ENCODE peak calls at places on chromosomes 1 and 21, in eight cellular contexts. Y is HL-60; O is GM10248; H is activated naive CD8-positive, alpha-beta T cell treated with anti-CD3 and anti-CD28 coated beads for 36 hours; Z is type B pancreatic cell; L is HCEC 1CT; T is T-helper 2 cell; I is GM12865. M is an unnamed sample.

GRCh38 chr1:161089251-161089924 is at the start of gene NECTIN4:
- DNase-seq in O (no peak), T (no peak), L (no peak), Z (no peak), I (no peak), H (no peak), Y (no peak), M (peak; percentile 78)

GRCh38 chr21:46057111-46057709 is 40.7 kb upstream of the COL6A2 start:
- DNase-seq in H (peak; percentile 78), Y (no peak), T (no peak), I (peak; percentile 30), Z (peak; percentile 66), L (no peak), O (no peak), M (no peak)

GRCh38 chr1:51444096-51444495 is 75.0 kb downstream of the EPS15 start:
- DNase-seq in I (peak; percentile 60), H (no peak), L (no peak), Y (no peak), Z (no peak), O (no peak), T (no peak), M (no peak)

GRCh38 chr1:207845109-207845508 is 65.8 kb downstream of the CD34 start:
- DNase-seq in I (no peak), H (no peak), L (no peak), O (no peak), Z (no peak), Y (peak; percentile 47), T (no peak), M (no peak)

GRCh38 chr1:15401391-15402055 is 8.2 kb upstream of the EFHD2 start:
- DNase-seq in Z (no peak), H (no peak), T (no peak), I (no peak), L (no peak), O (no peak), Y (no peak), M (no peak)

GRCh38 chr1:100130552-100131077 is 2.1 kb downstream of the SASS6 start:
- DNase-seq in T (no peak), Z (no peak), O (no peak), Y (no peak), H (no peak), L (peak; percentile 83), I (peak; percentile 60), M (no peak)

GRCh38 chr1:92843429-92844352 is 11.9 kb downstream of the RPL5 start:
- DNase-seq in I (no peak), Y (no peak), O (no peak), Z (no peak), T (no peak), L (no peak), H (no peak), M (no peak)

GRCh38 chr21:31905444-31906400 is 32.9 kb downstream of the HUNK start:
- DNase-seq in H (no peak), O (no peak), I (no peak), L (no peak), Z (no peak), T (no peak), Y (no peak), M (no peak)

GRCh38 chr1:183206538-183207117 is 20.6 kb downstream of the LAMC2 start:
- DNase-seq in H (no peak), Z (no peak), O (no peak), Y (no peak), I (no peak), T (no peak), L (no peak), M (peak; percentile 39)

GRCh38 chr1:21605964-21606705 is 63.0 kb downstream of the RAP1GAP start:
- DNase-seq in O (no peak), L (no peak), H (no peak), Z (no peak), Y (no peak), T (no peak), I (no peak), M (no peak)

GRCh38 chr1:101219919-101220695 is 16.7 kb upstream of the S1PR1 start:
- DNase-seq in Z (no peak), Y (no peak), I (no peak), H (no peak), L (no peak), O (no peak), T (no peak), M (peak; percentile 30)